ENCODE peak calls at places on chromosomes 6 and 20, in seven cellular contexts. E is tibial artery; U is epithelial cell of esophagus; Q is omental fat pad; P is stomach; X is HFFc6; L is CD4-positive, alpha-beta T cell. G is an unnamed sample.

GRCh38 chr6:165556116-165556843 is 106.8 kb downstream of the PDE10A start:
- DNase-seq in Q (no peak), P (peak; percentile 55), L (no peak), E (no peak), U (peak; percentile 74), X (no peak), G (no peak)

GRCh38 chr20:48733296-48733790 is 94.5 kb downstream of the PREX1 start:
- DNase-seq in P (no peak), X (peak; percentile 8), Q (no peak), E (no peak), L (no peak), U (no peak), G (no peak)

GRCh38 chr6:41451039-41451438 is 95.1 kb upstream of the FOXP4 start:
- DNase-seq in E (no peak), Q (no peak), X (no peak), P (peak; percentile 55), U (peak; percentile 14), L (no peak), G (no peak)

GRCh38 chr6:116444092-116444491 is 17.1 kb upstream of the CALHM6 start:
- DNase-seq in L (no peak), Q (no peak), X (peak; percentile 29), E (no peak), U (peak; percentile 59), P (no peak), G (peak; percentile 32)

GRCh38 chr6:30077218-30077617 is 1.6 kb upstream of the RNF39 start:
- DNase-seq in L (no peak), P (no peak), Q (no peak), X (no peak), E (no peak), U (no peak), G (no peak)

GRCh38 chr6:127446356-127446755 is 12.8 kb downstream of the KIAA0408 start:
- DNase-seq in U (no peak), X (peak; percentile 15), E (no peak), P (no peak), L (no peak), Q (no peak), G (no peak)

GRCh38 chr20:38139156-38139912 is 25.7 kb downstream of the TGM2 start:
- DNase-seq in X (no peak), Q (no peak), E (peak; percentile 9), U (no peak), L (no peak), P (no peak), G (no peak)

GRCh38 chr20:20706285-20706684 is 6.2 kb downstream of the RALGAPA2 start:
- DNase-seq in Q (no peak), E (no peak), X (no peak), U (no peak), P (peak; percentile 32), L (no peak), G (no peak)

GRCh38 chr6:89895273-89895874 is 1.1 kb downstream of the GJA10 start:
- DNase-seq in E (no peak), X (peak; percentile 44), L (no peak), U (peak; percentile 68), Q (no peak), P (no peak), G (no peak)

GRCh38 chr20:46438156-46438750 is 31.8 kb upstream of the ELMO2 start:
- DNase-seq in X (peak; percentile 48), P (no peak), U (peak; percentile 42), E (no peak), Q (no peak), L (peak; percentile 3), G (peak; percentile 44)

GRCh38 chr6:107866606-107867301 is 42.6 kb upstream of the SCML4 start:
- DNase-seq in L (no peak), E (no peak), U (peak; percentile 42), P (no peak), Q (no peak), X (peak; percentile 22), G (peak; percentile 50)

GRCh38 chr6:108781419-108782110 is 66.7 kb upstream of the ARMC2 start:
- DNase-seq in U (peak; percentile 24), X (no peak), E (peak; percentile 37), L (no peak), P (no peak), Q (no peak), G (no peak)

GRCh38 chr20:32534661-32535240 is 50.4 kb downstream of the NOL4L start:
- DNase-seq in E (no peak), L (peak; percentile 64), U (no peak), P (no peak), Q (no peak), X (no peak), G (no peak)

GRCh38 chr6:160337991-160338390 is 10.2 kb upstream of the SLC22A3 start:
- DNase-seq in Q (no peak), E (no peak), P (no peak), X (no peak), U (peak; percentile 16), L (no peak), G (no peak)

GRCh38 chr6:112017169-112017568 is 36.7 kb upstream of the CCN6 start:
- DNase-seq in Q (no peak), L (no peak), U (no peak), P (no peak), E (no peak), X (no peak), G (no peak)

GRCh38 chr6:166572370-166573261 is 13.9 kb downstream of the RAMACL start:
- DNase-seq in P (no peak), X (peak; percentile 41), L (no peak), E (no peak), U (peak; percentile 27), Q (no peak), G (no peak)

GRCh38 chr20:4160761-4161305 is 145.5 kb upstream of the RNF24 start:
- DNase-seq in U (peak; percentile 75), Q (no peak), X (no peak), E (peak; percentile 51), P (no peak), L (no peak), G (no peak)

GRCh38 chr6:154341326-154341725 is 15.3 kb downstream of the IPCEF1 start:
- DNase-seq in P (no peak), Q (no peak), X (no peak), E (no peak), U (no peak), L (no peak), G (no peak)

GRCh38 chr6:34341481-34341971 is 50.9 kb downstream of the NUDT3 start:
- DNase-seq in L (no peak), Q (no peak), E (no peak), P (peak; percentile 38), X (peak; percentile 38), U (peak; percentile 48), G (no peak)

GRCh38 chr6:5950448-5950847 is 56.3 kb downstream of the NRN1 start:
- DNase-seq in U (peak; percentile 1), L (no peak), X (no peak), E (no peak), P (no peak), Q (no peak), G (peak; percentile 29)

GRCh38 chr6:15246217-15247211 is 645 bp downstream of the JARID2 start:
- DNase-seq in Q (no peak), U (no peak), P (no peak), X (no peak), E (no peak), L (peak; percentile 25), G (no peak)

GRCh38 chr6:15248451-15249370 is 2.8 kb downstream of the JARID2 start:
- DNase-seq in E (peak; percentile 93), Q (peak; percentile 87), P (peak; percentile 97), L (peak; percentile 96), U (peak; percentile 97), X (peak; percentile 94), G (peak; percentile 93)

GRCh38 chr6:15249371-15250019 is 3.6 kb downstream of the JARID2 start:
- DNase-seq in E (no peak), P (no peak), U (no peak), X (no peak), L (no peak), Q (no peak), G (no peak)

GRCh38 chr6:15247214-15247749 is 1.4 kb downstream of the JARID2 start:
- DNase-seq in X (no peak), Q (no peak), U (no peak), E (no peak), P (no peak), L (no peak), G (no peak)

DNA sequence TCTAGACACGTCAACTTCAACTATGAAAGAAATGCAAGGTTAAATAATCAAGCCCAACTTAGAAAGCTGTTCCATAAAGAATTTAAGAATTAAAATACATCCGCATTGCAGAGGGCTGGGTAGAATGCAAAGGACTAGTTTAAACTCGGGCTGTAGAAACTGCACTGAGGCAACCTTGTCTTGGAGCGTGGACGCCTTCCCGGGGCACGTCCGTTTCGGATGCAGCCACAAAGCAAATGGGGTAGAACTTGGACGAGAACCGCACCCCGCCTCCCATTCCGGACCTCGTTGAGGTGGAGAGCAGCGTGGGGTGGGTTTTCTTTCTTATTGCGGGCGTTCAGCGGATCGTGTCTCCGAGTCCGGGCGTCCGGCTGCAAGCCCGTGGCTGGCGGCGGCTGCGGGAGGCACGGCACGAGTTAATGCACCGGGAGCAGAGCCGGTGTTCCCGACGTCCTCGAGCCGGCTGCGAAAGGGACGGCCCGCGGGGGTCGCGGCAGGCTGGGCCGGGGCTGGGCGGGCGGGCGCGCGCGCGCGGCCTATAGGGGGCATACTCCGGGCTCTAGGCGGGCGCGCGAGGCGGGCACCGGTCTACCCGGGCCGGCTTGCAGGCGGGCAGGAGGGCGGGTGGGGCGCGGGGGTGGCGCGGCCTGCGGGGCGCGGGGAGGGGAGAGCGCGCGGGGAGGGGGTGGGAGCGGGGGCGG is 2.0 kb downstream of the JARID2 start:
- DNase-seq in Q (no peak), X (peak; percentile 73), E (peak; percentile 29), P (peak; percentile 58), L (peak; percentile 20), U (peak; percentile 51), G (peak; percentile 42)
- TF ChIP-seq CTCF in Q (no peak), X (peak; percentile 53), E (peak; percentile 22), P (no peak), L (peak; percentile 18), U (no peak), G (peak; percentile 12)

GRCh38 chr6:11404081-11404480 is 133.5 kb upstream of the TMEM170B start:
- DNase-seq in X (no peak), U (no peak), E (no peak), P (no peak), Q (no peak), L (no peak), G (no peak)
- TF ChIP-seq CTCF in X (no peak), U (no peak), E (no peak), P (no peak), Q (no peak), L (no peak), G (no peak)

DNA sequence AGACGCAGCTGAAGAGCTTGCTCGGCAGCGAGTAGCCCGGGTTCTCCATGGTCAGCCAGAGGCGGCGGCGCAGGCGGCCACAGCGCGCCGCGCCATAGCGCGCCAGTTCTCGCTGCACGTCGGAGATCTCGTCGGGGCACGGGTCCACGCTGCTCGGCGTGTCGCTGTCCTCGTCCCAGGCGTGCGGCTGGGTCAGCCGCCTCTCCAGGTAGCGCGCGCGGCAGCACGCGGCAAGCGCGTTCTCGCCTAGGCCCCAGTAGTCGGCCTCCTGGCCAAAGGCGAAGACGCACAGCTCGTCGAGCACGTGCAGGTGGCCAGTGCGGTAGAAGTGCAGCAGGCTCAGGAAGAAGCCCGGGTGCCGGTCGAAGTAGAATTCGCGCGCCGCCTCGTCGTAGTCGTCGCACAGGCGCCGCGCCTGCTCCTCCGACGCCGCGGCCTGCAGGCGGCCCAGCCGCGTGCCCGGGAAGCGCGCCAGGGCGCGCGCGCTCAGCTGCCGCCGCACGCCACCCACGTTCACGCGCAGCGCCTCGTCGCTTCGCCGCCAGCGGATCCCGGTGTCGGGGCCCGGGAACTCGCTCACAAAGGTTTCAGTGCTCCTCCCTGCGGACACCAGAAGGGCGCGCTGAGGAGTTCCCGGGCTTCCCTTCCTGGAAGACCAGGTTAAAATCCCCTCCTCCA is 2.7 kb downstream of the KCNS1 start:
- DNase-seq in Q (no peak), X (no peak), U (peak; percentile 61), P (peak; percentile 33), L (no peak), E (no peak), G (no peak)
- TF ChIP-seq CTCF in Q (no peak), X (no peak), U (peak; percentile 38), P (no peak), L (no peak), E (no peak), G (no peak)

GRCh38 chr20:34954905-34955231 is 738 bp downstream of the GSS start:
- DNase-seq in P (peak; percentile 28), Q (no peak), E (no peak), X (peak; percentile 25), L (no peak), U (peak; percentile 17), G (no peak)
- TF ChIP-seq CTCF in P (no peak), Q (no peak), E (no peak), X (no peak), L (no peak), U (no peak), G (no peak)

G was measured in GM10248.